ENCODE peak calls at places on chromosomes 6 and 20, in six cellular contexts. R is brain microvascular endothelial cell; E is OCI-LY7; U is endothelial cell of umbilical vein; Y is midbrain; D is stimulated activated naive CD8-positive, alpha-beta T cell treated with anti-CD3 and anti-CD28 coated beads, Interleukin-15, Interleukin-2, amounts not matched to agents 100 U/mL and 50 U/mL, for 24 hours. A is an unnamed sample.

GRCh38 chr6:1837868-1838267 is 228.2 kb downstream of the FOXC1 start:
- DNase-seq in R (no peak), E (no peak), U (no peak), Y (no peak), D (no peak), A (no peak)

GRCh38 chr6:41204156-41204555 is 3.2 kb upstream of the TREML2 start:
- DNase-seq in R (no peak), E (no peak), U (no peak), Y (no peak), D (no peak), A (no peak)

GRCh38 chr6:27651371-27651732 is 178.4 kb upstream of the ZNF184 start:
- DNase-seq in R (peak; percentile 30), E (no peak), U (no peak), Y (no peak), D (no peak), A (no peak)

GRCh38 chr20:21505810-21506530 is 7.9 kb downstream of the NKX2-2 start:
- DNase-seq in R (no peak), E (no peak), U (peak; percentile 37), Y (peak; percentile 81), D (peak; percentile 84), A (no peak)

GRCh38 chr6:161407115-161407514 is 133.3 kb upstream of the AGPAT4 start:
- DNase-seq in R (no peak), E (no peak), U (no peak), Y (no peak), D (no peak), A (no peak)

GRCh38 chr20:50957276-50957675 is 1.1 kb downstream of the DPM1 start:
- DNase-seq in R (no peak), E (peak; percentile 11), U (peak; percentile 8), Y (no peak), D (no peak), A (peak; percentile 29)

GRCh38 chr6:137919512-137919823 is 52.4 kb downstream of the TNFAIP3 start:
- DNase-seq in R (no peak), E (no peak), U (no peak), Y (no peak), D (no peak), A (no peak)

GRCh38 chr6:170153436-170154319 is 137.2 kb downstream of the DLL1 start:
- DNase-seq in R (no peak), E (no peak), U (no peak), Y (no peak), D (no peak), A (no peak)

GRCh38 chr6:150175611-150176151 is 32.8 kb downstream of the PPP1R14C start:
- DNase-seq in R (no peak), E (no peak), U (no peak), Y (no peak), D (no peak), A (peak; percentile 42)

GRCh38 chr6:111087106-111087835 is at the start of gene SLC16A10:
- DNase-seq in R (no peak), E (no peak), U (peak; percentile 35), Y (peak; percentile 42), D (peak; percentile 83), A (peak; percentile 93)

GRCh38 chr6:115935361-115935760 is 125.3 kb downstream of the FRK start:
- DNase-seq in R (no peak), E (no peak), U (no peak), Y (no peak), D (no peak), A (no peak)

GRCh38 chr20:32767418-32768198 is 5.4 kb downstream of the DNMT3B start:
- DNase-seq in R (no peak), E (no peak), U (no peak), Y (no peak), D (no peak), A (no peak)

GRCh38 chr6:137203256-137203655 is 15.9 kb downstream of the IFNGR1 start:
- DNase-seq in R (no peak), E (no peak), U (no peak), Y (no peak), D (no peak), A (no peak)

GRCh38 chr20:44066645-44067606 is 120.1 kb downstream of the JPH2 start:
- DNase-seq in R (no peak), E (no peak), U (no peak), Y (no peak), D (no peak), A (no peak)

GRCh38 chr20:53609501-53610445 is 16.1 kb upstream of the ZNF217 start:
- DNase-seq in R (no peak), E (peak; percentile 82), U (peak; percentile 55), Y (no peak), D (peak; percentile 81), A (no peak)

GRCh38 chr20:49859011-49859410 is 46.4 kb downstream of the SLC9A8 start:
- DNase-seq in R (no peak), E (no peak), U (no peak), Y (no peak), D (no peak), A (no peak)

GRCh38 chr6:121319112-121319553 is 15.1 kb downstream of the TBC1D32 start:
- DNase-seq in R (no peak), E (no peak), U (peak; percentile 52), Y (no peak), D (no peak), A (no peak)

GRCh38 chr6:160160929-160161646 is 39.5 kb downstream of the SLC22A1 start:
- DNase-seq in R (no peak), E (no peak), U (no peak), Y (no peak), D (no peak), A (no peak)

GRCh38 chr6:42259841-42260395 is 42.3 kb upstream of the MRPS10 start:
- DNase-seq in R (no peak), E (no peak), U (no peak), Y (no peak), D (no peak), A (no peak)

GRCh38 chr6:160239929-160240690 is 18.5 kb downstream of the SLC22A2 start:
- DNase-seq in R (no peak), E (no peak), U (no peak), Y (no peak), D (no peak), A (no peak)

GRCh38 chr6:47789553-47789952 is 7.7 kb downstream of the OPN5 start:
- DNase-seq in R (no peak), E (no peak), U (no peak), Y (no peak), D (no peak), A (no peak)

GRCh38 chr6:86193821-86194220 is 551.1 kb upstream of the SYNCRIP start:
- DNase-seq in R (no peak), E (no peak), U (no peak), Y (no peak), D (no peak), A (no peak)

GRCh38 chr6:37994238-37994637 is 174.7 kb downstream of the ZFAND3 start:
- DNase-seq in R (peak; percentile 32), E (no peak), U (peak; percentile 52), Y (no peak), D (no peak), A (no peak)

GRCh38 chr6:159510141-159510540 is 182.9 kb downstream of the SOD2 start:
- DNase-seq in R (no peak), E (no peak), U (no peak), Y (no peak), D (no peak), A (no peak)

GRCh38 chr20:58708246-58708931 is 15.8 kb downstream of the NPEPL1 start:
- DNase-seq in R (no peak), E (no peak), U (no peak), Y (no peak), D (no peak), A (no peak)

GRCh38 chr20:58228484-58229197 is at the start of gene ANKRD60:
- DNase-seq in R (peak; percentile 65), E (no peak), U (peak; percentile 36), Y (no peak), D (peak; percentile 66), A (no peak)

GRCh38 chr6:125201961-125202729 is 48.6 kb downstream of the TPD52L1 start:
- DNase-seq in R (peak; percentile 96), E (no peak), U (peak; percentile 77), Y (no peak), D (no peak), A (no peak)

A was measured in gastrocnemius medialis.